ENCODE peak calls at places on chromosomes 1 and 21, in five cellular contexts. U is endothelial cell of umbilical vein, T is colonic mucosa, R is thoracic aorta, N is tibial artery. A is an unnamed sample. For H3K9me3, the result is how much of the 10 kb centered on the place peaks cover.

GRCh38 chr1:79355073-79355472 is 348.5 kb upstream of the ADGRL4 start:
- DNase-seq in U (peak), T (no peak), R (no peak), N (no peak), A (no peak)

GRCh38 chr1:11383553-11384169 is 95.3 kb upstream of the DISP3 start:
- DNase-seq in N (no peak), T (no peak), U (no peak), R (no peak), A (no peak)

GRCh38 chr1:50420283-50420682 is 3.0 kb downstream of the DMRTA2 start:
- DNase-seq in N (no peak), U (no peak), R (no peak), T (no peak), A (no peak)

GRCh38 chr21:21196087-21196486 is 197.9 kb downstream of the NCAM2 start:
- DNase-seq in U (no peak), N (no peak), T (no peak), R (no peak), A (no peak)

GRCh38 chr1:43650306-43650941 is 475 bp downstream of the KDM4A start:
- DNase-seq in R (peak), T (peak), N (peak), U (peak), A (peak)

GRCh38 chr1:182794802-182795201 is 5.2 kb downstream of the NPL start:
- DNase-seq in N (no peak), T (no peak), R (no peak), U (no peak), A (no peak)

GRCh38 chr1:192506741-192507155 is 68.8 kb upstream of the RGS1 start:
- DNase-seq in T (no peak), N (no peak), U (peak), R (no peak), A (no peak)

GRCh38 chr1:20472860-20473711 is 12.9 kb downstream of the CAMK2N1 start:
- DNase-seq in R (no peak), T (peak), N (no peak), U (peak), A (peak)

GRCh38 chr1:151005729-151006330 is 872 bp downstream of the MINDY1 start:
- DNase-seq in U (peak), T (no peak), N (no peak), R (no peak), A (no peak)

GRCh38 chr1:11650331-11650991 is 3.8 kb downstream of the FBXO2 start:
- DNase-seq in N (peak), U (peak), R (peak), T (peak), A (peak)

DNA sequence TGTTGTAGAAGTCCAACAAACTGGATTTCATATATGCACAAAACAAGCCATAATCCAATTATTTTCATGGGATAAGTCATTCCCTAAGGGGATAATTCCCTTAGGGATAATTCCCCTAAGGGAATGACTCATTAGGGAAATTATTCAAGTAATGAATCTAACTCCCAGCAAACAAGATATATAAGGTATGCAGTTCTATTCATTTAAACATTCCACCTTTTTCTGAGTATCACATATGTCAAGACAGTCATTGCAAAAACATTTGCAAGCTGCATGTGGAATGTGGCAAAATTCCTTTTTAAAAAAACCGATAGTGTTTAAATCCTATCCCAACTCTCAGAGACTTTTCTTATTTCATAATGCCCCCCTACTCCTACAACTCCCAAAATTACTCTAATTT is 131.2 kb downstream of the AKT3 start:
- DNase-seq in T (no peak), R (no peak), N (no peak), U (peak), A (no peak)
- H3K4me3 ChIP-seq in T (no peak), R (no peak), N (no peak), U (no peak), A (no peak)

GRCh38 chr1:152309955-152310354 is 15.1 kb downstream of the FLG start:
- DNase-seq in U (no peak), T (no peak), R (no peak), N (no peak), A (peak)
- H3K9me3 ChIP-seq in U (under half), T (under half), R (under half), N (under half), A (under half)

GRCh38 chr1:199396456-199396855 is 631.1 kb upstream of the NR5A2 start:
- DNase-seq in R (no peak), U (no peak), T (no peak), N (no peak), A (no peak)

GRCh38 chr1:199399996-199400714 is 627.4 kb upstream of the NR5A2 start:
- DNase-seq in N (no peak), U (no peak), T (no peak), R (no peak), A (no peak)

GRCh38 chr1:199394856-199395255 is 632.7 kb upstream of the NR5A2 start:
- DNase-seq in T (no peak), N (no peak), U (no peak), R (no peak), A (no peak)
- TF ChIP-seq CTCF in T (no peak), N (no peak), U (no peak), R (no peak), A (no peak)

GRCh38 chr1:25021586-25022215 is 91.6 kb upstream of the RUNX3 start:
- DNase-seq in U (no peak), N (no peak), R (no peak), T (no peak), A (no peak)
- H3K4me3 ChIP-seq in U (no peak), N (no peak), R (no peak), T (no peak), A (no peak)

DNA sequence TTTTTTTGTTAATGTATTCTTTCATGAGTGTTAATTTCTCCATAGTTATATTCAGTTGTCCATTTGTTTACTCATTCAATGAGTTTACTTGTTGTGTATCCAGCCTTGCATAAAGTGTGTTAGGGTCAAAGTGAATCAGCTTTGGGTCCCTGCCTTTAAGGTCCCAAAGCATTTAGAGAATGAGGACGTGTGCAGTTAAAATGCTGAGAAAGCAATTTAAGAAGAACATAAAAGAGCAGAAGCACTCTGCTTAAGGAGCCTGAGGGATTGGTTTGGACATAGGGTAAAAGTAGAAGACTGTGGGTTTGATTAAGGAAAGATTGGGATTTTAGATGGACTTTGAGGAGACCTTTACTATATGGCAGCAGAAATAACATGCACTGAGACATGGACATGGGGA is 3.5 kb downstream of the OR14I1 start:
- DNase-seq in R (no peak), N (no peak), T (no peak), U (no peak), A (no peak)
- H3K9me3 ChIP-seq in R (under half), N (under half), T (under half), U (under half), A (under half)

A was measured in uterus.